ENCODE peak calls at places on chromosomes 3 and 15, in ten cellular contexts. T, W, F, O, C, Z, Q, I, B and A are unnamed samples.

GRCh38 chr3:102410616-102411015 is 24.2 kb upstream of the ZPLD1 start:
- DNase-seq in T (no peak), W (no peak), F (no peak), O (no peak), C (no peak), Z (no peak), Q (no peak), I (no peak), B (no peak), A (no peak)

GRCh38 chr15:48641416-48641815 is 4.1 kb downstream of the FBN1 start:
- DNase-seq in T (no peak), W (peak; percentile 63), F (no peak), O (peak; percentile 12), C (no peak), Z (no peak), Q (no peak), I (peak; percentile 29), B (no peak), A (no peak)

GRCh38 chr3:127004641-127005397 is 21.9 kb downstream of the PLXNA1 start:
- DNase-seq in T (no peak), W (no peak), F (no peak), O (no peak), C (no peak), Z (no peak), Q (no peak), I (no peak), B (no peak), A (no peak)

GRCh38 chr15:92810418-92811138 is 89.5 kb upstream of the CHD2 start:
- DNase-seq in T (no peak), W (peak; percentile 78), F (peak; percentile 83), O (peak; percentile 86), C (no peak), Z (peak; percentile 53), Q (peak; percentile 77), I (peak; percentile 80), B (peak; percentile 76), A (no peak)

GRCh38 chr15:98292442-98293240 is 332.1 kb downstream of the ARRDC4 start:
- DNase-seq in T (no peak), W (peak; percentile 60), F (no peak), O (peak; percentile 60), C (no peak), Z (peak; percentile 5), Q (peak; percentile 65), I (peak; percentile 22), B (peak; percentile 39), A (no peak)

GRCh38 chr15:59437473-59437776 is 561 bp upstream of the FAM81A start:
- DNase-seq in T (no peak), W (no peak), F (no peak), O (no peak), C (no peak), Z (no peak), Q (no peak), I (no peak), B (peak; percentile 14), A (no peak)

GRCh38 chr3:31356941-31357340 is 175.8 kb upstream of the STT3B start:
- DNase-seq in T (no peak), W (no peak), F (no peak), O (peak; percentile 41), C (no peak), Z (no peak), Q (peak; percentile 18), I (peak; percentile 51), B (no peak), A (no peak)

GRCh38 chr15:50911001-50911400 is 2.5 kb downstream of the AP4E1 start:
- DNase-seq in T (no peak), W (no peak), F (no peak), O (peak; percentile 7), C (no peak), Z (no peak), Q (no peak), I (no peak), B (no peak), A (no peak)

GRCh38 chr15:59678171-59678570 is 10.9 kb downstream of the BNIP2 start:
- DNase-seq in T (no peak), W (no peak), F (no peak), O (no peak), C (no peak), Z (no peak), Q (no peak), I (no peak), B (no peak), A (no peak)

GRCh38 chr3:44960387-44961026 is 15.5 kb downstream of the ZDHHC3 start:
- DNase-seq in T (no peak), W (peak; percentile 43), F (no peak), O (peak; percentile 74), C (no peak), Z (no peak), Q (no peak), I (no peak), B (no peak), A (no peak)

GRCh38 chr3:195467641-195468390 is 25.0 kb upstream of the ACAP2 start:
- DNase-seq in T (no peak), W (no peak), F (no peak), O (no peak), C (peak; percentile 47), Z (peak; percentile 50), Q (no peak), I (peak; percentile 32), B (no peak), A (no peak)

GRCh38 chr15:71447328-71448250 is 332.3 kb downstream of the THSD4 start:
- DNase-seq in T (no peak), W (no peak), F (no peak), O (no peak), C (peak; percentile 64), Z (peak; percentile 40), Q (no peak), I (peak; percentile 96), B (no peak), A (peak; percentile 52)

GRCh38 chr3:108462899-108463298 is 47.5 kb downstream of the MYH15 start:
- DNase-seq in T (no peak), W (no peak), F (no peak), O (no peak), C (no peak), Z (peak; percentile 31), Q (no peak), I (peak; percentile 18), B (no peak), A (no peak)

GRCh38 chr3:102673271-102674115 is 238.7 kb downstream of the ZPLD1 start:
- DNase-seq in T (no peak), W (peak; percentile 63), F (peak; percentile 80), O (peak; percentile 58), C (no peak), Z (peak; percentile 22), Q (peak; percentile 44), I (peak; percentile 31), B (peak; percentile 38), A (no peak)

GRCh38 chr15:71044006-71044405 is 71.3 kb upstream of the THSD4 start:
- DNase-seq in T (no peak), W (no peak), F (no peak), O (no peak), C (no peak), Z (peak; percentile 72), Q (no peak), I (peak; percentile 88), B (no peak), A (no peak)

GRCh38 chr15:69544349-69545113 is 91.9 kb downstream of the RPLP1 start:
- DNase-seq in T (no peak), W (no peak), F (peak; percentile 23), O (no peak), C (no peak), Z (no peak), Q (no peak), I (no peak), B (no peak), A (no peak)

GRCh38 chr3:37855363-37855970 is 6.2 kb upstream of the CTDSPL start:
- DNase-seq in T (no peak), W (peak; percentile 78), F (peak; percentile 94), O (peak; percentile 67), C (no peak), Z (peak; percentile 78), Q (peak; percentile 91), I (peak; percentile 52), B (peak; percentile 88), A (no peak)

GRCh38 chr3:94032187-94032586 is 3.8 kb upstream of the STX19 start:
- DNase-seq in T (peak; percentile 1), W (no peak), F (no peak), O (no peak), C (no peak), Z (no peak), Q (no peak), I (no peak), B (no peak), A (no peak)

GRCh38 chr3:94036909-94037507 is 8.6 kb upstream of the STX19 start:
- DNase-seq in T (peak; percentile 4), W (peak; percentile 26), F (no peak), O (peak; percentile 22), C (no peak), Z (peak; percentile 44), Q (no peak), I (peak; percentile 49), B (no peak), A (no peak)
- TF ChIP-seq CTCF in T (peak; percentile 63), W (peak; percentile 55), F (peak; percentile 18), O (peak; percentile 51), C (peak; percentile 50), Z (peak; percentile 60), Q (peak; percentile 40), I (peak; percentile 65), B (peak; percentile 48), A (peak; percentile 48)

GRCh38 chr15:63530762-63531299 is 26.4 kb downstream of the USP3 start:
- DNase-seq in T (no peak), W (peak; percentile 74), F (no peak), O (no peak), C (no peak), Z (no peak), Q (no peak), I (no peak), B (no peak), A (no peak)
- H3K4me3 ChIP-seq in T (no peak overlapping the region), W (no peak overlapping the region), F (no peak overlapping the region), O (no peak overlapping the region), C (no peak overlapping the region), Z (no peak overlapping the region), Q (no peak overlapping the region), I (no peak overlapping the region), B (no peak overlapping the region), A (no peak overlapping the region)

DNA sequence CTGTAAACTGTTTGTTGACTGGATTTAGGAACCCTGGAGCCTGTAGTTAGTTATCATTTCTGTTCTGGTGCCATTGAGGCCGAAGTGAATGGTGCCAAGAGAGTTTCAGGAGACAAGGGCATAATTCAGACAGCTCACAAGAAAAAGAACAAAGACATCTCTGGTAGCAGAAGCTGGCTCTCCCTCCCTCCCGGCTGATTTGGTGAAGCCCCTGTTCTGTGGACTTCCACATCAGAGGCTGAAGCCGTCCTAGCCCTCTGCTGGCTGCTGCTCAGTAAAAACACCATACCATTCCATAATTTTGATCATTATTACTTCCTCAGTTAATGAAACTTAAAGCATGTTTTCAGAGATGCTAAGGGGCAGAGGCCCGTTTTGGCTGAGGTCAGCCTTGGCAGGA is 381.2 kb upstream of the WNT5A start:
- DNase-seq in T (no peak), W (no peak), F (no peak), O (no peak), C (no peak), Z (no peak), Q (no peak), I (no peak), B (no peak), A (no peak)
- TF ChIP-seq CTCF in T (peak; percentile 47), W (no peak), F (no peak), O (no peak), C (no peak), Z (peak; percentile 49), Q (no peak), I (no peak), B (no peak), A (no peak)

DNA sequence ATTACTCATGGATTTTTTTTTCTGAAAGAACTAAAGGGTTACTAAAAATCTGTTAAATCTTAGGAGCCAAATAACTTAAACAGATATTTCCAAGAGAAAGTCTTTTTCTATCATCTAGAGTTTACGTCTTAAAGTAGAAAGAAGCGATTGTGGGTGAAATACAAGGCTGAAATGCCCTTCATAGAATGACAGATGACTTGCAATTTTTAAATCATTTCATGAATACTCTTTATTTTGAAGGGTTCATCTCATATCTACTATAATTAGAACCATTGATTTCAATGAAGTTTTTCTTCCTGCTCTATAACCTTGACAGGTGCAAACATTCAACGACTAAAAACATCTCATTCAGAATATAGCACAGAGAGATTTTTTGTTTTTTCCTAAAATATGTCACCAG is 217.0 kb downstream of the GABRB3 start:
- DNase-seq in T (no peak), W (no peak), F (no peak), O (no peak), C (no peak), Z (no peak), Q (no peak), I (no peak), B (no peak), A (no peak)
- H3K4me3 ChIP-seq in T (no peak overlapping the region), W (no peak overlapping the region), F (no peak overlapping the region), O (no peak overlapping the region), C (no peak overlapping the region), Z (no peak overlapping the region), Q (no peak overlapping the region), I (no peak overlapping the region), B (no peak overlapping the region), A (no peak overlapping the region)